ENCODE peak calls at places on chromosomes 7 and 10, in five cellular contexts. One of them, this sample, is unnamed.
A peak's percentile ranks its signal among the peaks of the same experiment; 100 is the strongest.

GRCh38 chr10:127866276-127867013 is 26.3 kb downstream of the CLRN3 start:
- DNase-seq in thoracic aorta: no peak
- DNase-seq in OCI-LY7: no peak
- DNase-seq in AG10803: no peak
- DNase-seq in foreskin fibroblast: no peak
- DNase-seq in this sample: no peak

GRCh38 chr7:46544396-46545008 is 623.4 kb upstream of the IGFBP3 start:
- DNase-seq in thoracic aorta: no peak
- DNase-seq in OCI-LY7: no peak
- DNase-seq in AG10803: peak; percentile 80
- DNase-seq in foreskin fibroblast: peak; percentile 44
- DNase-seq in this sample: no peak

GRCh38 chr7:8434290-8435002 is 1.0 kb downstream of the NXPH1 start:
- DNase-seq in thoracic aorta: no peak
- DNase-seq in OCI-LY7: no peak
- DNase-seq in AG10803: no peak
- DNase-seq in foreskin fibroblast: no peak
- DNase-seq in this sample: no peak

GRCh38 chr7:158139499-158139898 is 448.1 kb downstream of the PTPRN2 start:
- DNase-seq in thoracic aorta: no peak
- DNase-seq in OCI-LY7: no peak
- DNase-seq in AG10803: no peak
- DNase-seq in foreskin fibroblast: no peak
- DNase-seq in this sample: no peak

GRCh38 chr10:71268247-71268691 is 50.8 kb upstream of the SLC29A3 start:
- DNase-seq in thoracic aorta: no peak
- DNase-seq in OCI-LY7: no peak
- DNase-seq in AG10803: peak; percentile 74
- DNase-seq in foreskin fibroblast: peak; percentile 69
- DNase-seq in this sample: no peak

GRCh38 chr7:94908204-94909022 is 1.0 kb downstream of the PPP1R9A start:
- DNase-seq in thoracic aorta: no peak
- DNase-seq in OCI-LY7: no peak
- DNase-seq in AG10803: peak; percentile 4
- DNase-seq in foreskin fibroblast: peak; percentile 9
- DNase-seq in this sample: peak; percentile 29

GRCh38 chr7:151400626-151401315 is 9.1 kb downstream of the WDR86 start:
- DNase-seq in thoracic aorta: no peak
- DNase-seq in OCI-LY7: peak; percentile 79
- DNase-seq in AG10803: no peak
- DNase-seq in foreskin fibroblast: no peak
- DNase-seq in this sample: peak; percentile 79

GRCh38 chr7:86745019-86745745 is 101.5 kb downstream of the GRM3 start:
- DNase-seq in thoracic aorta: no peak
- DNase-seq in OCI-LY7: no peak
- DNase-seq in AG10803: no peak
- DNase-seq in foreskin fibroblast: no peak
- DNase-seq in this sample: no peak

GRCh38 chr10:51176976-51177690 is 102.8 kb downstream of the PRKG1 start:
- DNase-seq in thoracic aorta: no peak
- DNase-seq in OCI-LY7: no peak
- DNase-seq in AG10803: peak; percentile 78
- DNase-seq in foreskin fibroblast: peak; percentile 47
- DNase-seq in this sample: no peak

GRCh38 chr10:43099928-43100327 is 23.1 kb downstream of the RET start:
- DNase-seq in thoracic aorta: no peak
- DNase-seq in OCI-LY7: no peak
- DNase-seq in AG10803: no peak
- DNase-seq in foreskin fibroblast: no peak
- DNase-seq in this sample: no peak

GRCh38 chr7:112411186-112411795 is 39.0 kb upstream of the IFRD1 start:
- DNase-seq in thoracic aorta: no peak
- DNase-seq in OCI-LY7: no peak
- DNase-seq in AG10803: peak; percentile 46
- DNase-seq in foreskin fibroblast: peak; percentile 49
- DNase-seq in this sample: no peak

GRCh38 chr10:65796472-65796871 is 1129.4 kb upstream of the LRRTM3 start:
- DNase-seq in thoracic aorta: no peak
- DNase-seq in OCI-LY7: no peak
- DNase-seq in AG10803: no peak
- DNase-seq in foreskin fibroblast: no peak
- DNase-seq in this sample: no peak

GRCh38 chr10:73732426-73732825 is 11.7 kb upstream of the SEC24C start:
- DNase-seq in thoracic aorta: no peak
- DNase-seq in OCI-LY7: no peak
- DNase-seq in AG10803: no peak
- DNase-seq in foreskin fibroblast: no peak
- DNase-seq in this sample: no peak

GRCh38 chr10:23204773-23205172 is 12.7 kb downstream of the PTF1A start:
- DNase-seq in thoracic aorta: no peak
- DNase-seq in OCI-LY7: no peak
- DNase-seq in AG10803: no peak
- DNase-seq in foreskin fibroblast: no peak
- DNase-seq in this sample: no peak

GRCh38 chr10:93656155-93656554 is 43.8 kb downstream of the PDE6C start:
- DNase-seq in thoracic aorta: no peak
- DNase-seq in OCI-LY7: no peak
- DNase-seq in AG10803: no peak
- DNase-seq in foreskin fibroblast: no peak
- DNase-seq in this sample: no peak

GRCh38 chr10:7181416-7181815 is 229.4 kb downstream of the SFMBT2 start:
- DNase-seq in thoracic aorta: no peak
- DNase-seq in OCI-LY7: no peak
- DNase-seq in AG10803: no peak
- DNase-seq in foreskin fibroblast: no peak
- DNase-seq in this sample: no peak

GRCh38 chr10:7186387-7187032 is 224.3 kb downstream of the SFMBT2 start:
- DNase-seq in thoracic aorta: no peak
- DNase-seq in OCI-LY7: no peak
- DNase-seq in AG10803: no peak
- DNase-seq in foreskin fibroblast: no peak
- DNase-seq in this sample: no peak

GRCh38 chr10:7189909-7190308 is 220.9 kb downstream of the SFMBT2 start:
- DNase-seq in thoracic aorta: no peak
- DNase-seq in OCI-LY7: no peak
- DNase-seq in AG10803: no peak
- DNase-seq in foreskin fibroblast: no peak
- DNase-seq in this sample: no peak

GRCh38 chr10:7185367-7185690 is 225.5 kb downstream of the SFMBT2 start:
- DNase-seq in thoracic aorta: no peak
- DNase-seq in OCI-LY7: no peak
- DNase-seq in AG10803: no peak
- DNase-seq in foreskin fibroblast: no peak
- DNase-seq in this sample: no peak

DNA sequence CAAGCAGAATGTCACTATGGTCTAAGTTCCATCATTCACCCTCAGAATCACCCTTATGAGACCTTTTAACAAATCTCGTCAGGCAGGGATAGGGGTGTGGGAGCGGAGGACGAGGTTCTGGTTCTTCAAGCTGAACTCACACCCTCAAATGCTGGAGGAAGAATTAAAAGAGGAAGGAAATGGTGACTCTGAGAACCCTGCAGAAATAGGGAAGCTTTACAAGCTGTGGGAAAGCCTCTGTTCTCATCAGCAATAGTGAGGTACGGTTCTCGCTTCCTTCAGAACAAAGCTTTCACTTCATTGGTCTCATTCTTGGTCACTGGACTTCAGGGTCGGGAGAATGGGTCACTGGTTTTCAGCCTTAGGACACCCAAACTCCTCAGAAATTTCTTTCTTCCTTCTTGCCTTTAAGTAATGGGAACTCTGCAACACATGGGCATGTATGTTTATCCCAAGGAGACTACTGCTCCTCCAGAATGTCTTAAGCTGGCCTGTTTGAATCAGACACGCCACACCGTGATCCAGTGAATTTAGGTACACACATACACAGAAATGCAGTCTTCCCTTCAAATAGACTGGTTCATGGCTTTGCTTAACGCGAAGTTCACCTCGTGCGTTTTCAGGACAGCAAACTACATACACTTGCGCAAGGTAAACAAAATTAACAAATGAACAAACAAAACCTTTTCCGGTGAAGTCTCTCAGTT is 226.0 kb downstream of the SFMBT2 start:
- DNase-seq in thoracic aorta: no peak
- DNase-seq in OCI-LY7: no peak
- DNase-seq in AG10803: no peak
- DNase-seq in foreskin fibroblast: no peak
- DNase-seq in this sample: peak; percentile 31
- TF ChIP-seq CTCF in thoracic aorta: no peak
- TF ChIP-seq CTCF in OCI-LY7: no peak
- TF ChIP-seq CTCF in AG10803: no peak
- TF ChIP-seq CTCF in foreskin fibroblast: no peak
- TF ChIP-seq CTCF in this sample: no peak

GRCh38 chr10:69883256-69883655 is 81.5 kb downstream of the COL13A1 start:
- DNase-seq in thoracic aorta: no peak
- DNase-seq in OCI-LY7: peak; percentile 26
- DNase-seq in AG10803: no peak
- DNase-seq in foreskin fibroblast: no peak
- DNase-seq in this sample: no peak
- TF ChIP-seq CTCF in thoracic aorta: no peak
- TF ChIP-seq CTCF in OCI-LY7: peak; percentile 57
- TF ChIP-seq CTCF in AG10803: peak; percentile 7
- TF ChIP-seq CTCF in foreskin fibroblast: no peak
- TF ChIP-seq CTCF in this sample: peak; percentile 12

GRCh38 chr10:103789771-103790201 is 65.6 kb downstream of the SH3PXD2A start:
- DNase-seq in thoracic aorta: no peak
- DNase-seq in OCI-LY7: no peak
- DNase-seq in AG10803: no peak
- DNase-seq in foreskin fibroblast: no peak
- DNase-seq in this sample: no peak
- TF ChIP-seq CTCF in thoracic aorta: no peak
- TF ChIP-seq CTCF in OCI-LY7: no peak
- TF ChIP-seq CTCF in AG10803: no peak
- TF ChIP-seq CTCF in foreskin fibroblast: no peak
- TF ChIP-seq CTCF in this sample: no peak

GRCh38 chr10:77661100-77661499 is 23.5 kb upstream of the KCNMA1 start:
- DNase-seq in thoracic aorta: no peak
- DNase-seq in OCI-LY7: no peak
- DNase-seq in AG10803: no peak
- DNase-seq in foreskin fibroblast: no peak
- DNase-seq in this sample: no peak
- TF ChIP-seq CTCF in thoracic aorta: no peak
- TF ChIP-seq CTCF in OCI-LY7: no peak
- TF ChIP-seq CTCF in AG10803: no peak
- TF ChIP-seq CTCF in foreskin fibroblast: no peak
- TF ChIP-seq CTCF in this sample: no peak